ENCODE peak calls at places on chromosomes 16 and 17, in six cellular contexts. X is mesendoderm, F is IMR-90, R is trophoblast cell, Z is neuronal stem cell, V is H1. Q is an unnamed sample.

GRCh38 chr17:45430006-45430737 is 2.5 kb downstream of the ARHGAP27 start:
- DNase-seq in X (no peak), F (no peak), R (no peak), Z (no peak), V (no peak), Q (no peak)

GRCh38 chr16:68298907-68299515 is 11.7 kb downstream of the SLC7A6OS start:
- DNase-seq in X (peak; percentile 37), F (peak; percentile 77), R (no peak), Z (no peak), V (no peak), Q (peak; percentile 73)

GRCh38 chr17:71828182-71828596 is 292.6 kb upstream of the SOX9 start:
- DNase-seq in X (peak; percentile 98), F (peak; percentile 2), R (no peak), Z (peak; percentile 97), V (peak; percentile 83), Q (no peak)

GRCh38 chr16:1407749-1408148 is 6.8 kb downstream of the UNKL start:
- DNase-seq in X (no peak), F (peak; percentile 13), R (no peak), Z (no peak), V (no peak), Q (no peak)

GRCh38 chr17:28071891-28072606 is 29.6 kb downstream of the NLK start:
- DNase-seq in X (no peak), F (no peak), R (no peak), Z (no peak), V (no peak), Q (no peak)

GRCh38 chr16:47142469-47143328 is 1.0 kb downstream of the NETO2 start:
- DNase-seq in X (peak; percentile 68), F (peak; percentile 44), R (peak; percentile 50), Z (peak; percentile 46), V (no peak), Q (peak; percentile 66)

GRCh38 chr16:18834873-18835272 is 33.5 kb upstream of the ARL6IP1 start:
- DNase-seq in X (no peak), F (no peak), R (no peak), Z (no peak), V (no peak), Q (no peak)

GRCh38 chr17:59304811-59305210 is 26.6 kb upstream of the YPEL2 start:
- DNase-seq in X (no peak), F (no peak), R (no peak), Z (no peak), V (no peak), Q (no peak)

GRCh38 chr17:35981908-35982330 is 622 bp upstream of the CCL16 start:
- DNase-seq in X (peak; percentile 8), F (no peak), R (no peak), Z (no peak), V (no peak), Q (no peak)

GRCh38 chr17:74373838-74374606 is 6.7 kb downstream of the GPR142 start:
- DNase-seq in X (no peak), F (no peak), R (no peak), Z (no peak), V (no peak), Q (peak; percentile 2)

GRCh38 chr17:30570191-30570590 is 93.0 kb downstream of the GOSR1 start:
- DNase-seq in X (no peak), F (no peak), R (no peak), Z (no peak), V (no peak), Q (no peak)

GRCh38 chr17:8248751-8249607 is at the start of gene PFAS:
- DNase-seq in X (peak; percentile 96), F (peak; percentile 89), R (peak; percentile 98), Z (peak; percentile 95), V (peak; percentile 99), Q (peak; percentile 94)
- H2BK120ac ChIP-seq in X (no peak within 1 kb of the TSS), F (peak within 1 kb of the TSS; percentile 46), R (peak within 1 kb of the TSS; percentile 8), Z (no peak within 1 kb of the TSS), V (peak within 1 kb of the TSS; percentile 73), Q (no peak within 1 kb of the TSS)

DNA sequence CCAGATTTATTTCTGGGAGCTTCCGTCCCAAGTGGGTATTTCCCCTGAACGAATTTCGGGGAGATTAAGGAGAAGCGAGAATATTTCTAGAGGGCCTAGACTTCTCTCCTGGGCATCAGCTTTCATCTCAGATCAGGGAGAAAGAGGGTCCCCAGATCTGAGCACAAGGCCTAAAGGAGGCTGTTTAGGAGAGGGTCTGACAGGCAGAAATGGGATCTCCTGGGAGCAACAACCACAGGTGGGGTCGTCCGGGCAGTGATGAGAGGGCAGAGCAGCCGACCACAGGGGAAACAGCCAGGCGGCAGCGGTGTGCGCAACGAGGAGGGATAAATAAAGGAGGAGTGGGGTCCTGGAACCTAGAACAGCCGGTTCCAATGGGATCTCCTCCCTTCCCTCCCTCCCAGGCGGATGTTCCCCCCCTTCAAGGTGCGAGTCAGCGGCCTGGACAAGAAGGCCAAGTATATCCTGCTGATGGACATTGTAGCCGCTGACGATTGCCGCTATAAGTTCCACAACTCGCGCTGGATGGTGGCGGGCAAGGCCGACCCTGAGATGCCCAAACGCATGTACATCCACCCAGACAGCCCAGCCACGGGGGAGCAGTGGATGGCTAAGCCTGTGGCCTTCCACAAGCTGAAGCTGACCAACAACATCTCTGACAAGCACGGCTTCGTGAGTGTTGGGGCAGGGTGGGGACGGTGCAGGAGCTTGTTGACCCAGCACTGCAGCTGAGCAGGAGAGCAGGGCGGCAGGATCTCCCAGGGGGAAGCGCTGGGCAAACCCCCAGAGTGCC is 1.8 kb downstream of the TBX2 start:
- DNase-seq in X (no peak), F (peak; percentile 54), R (no peak), Z (no peak), V (peak; percentile 63), Q (peak; percentile 42)
- H3K4me3 ChIP-seq in X (no peak overlapping the region), F (peak overlapping the region; percentile 98), R (peak overlapping the region; percentile 23), Z (no peak overlapping the region), V (no peak overlapping the region), Q (no peak overlapping the region)

DNA sequence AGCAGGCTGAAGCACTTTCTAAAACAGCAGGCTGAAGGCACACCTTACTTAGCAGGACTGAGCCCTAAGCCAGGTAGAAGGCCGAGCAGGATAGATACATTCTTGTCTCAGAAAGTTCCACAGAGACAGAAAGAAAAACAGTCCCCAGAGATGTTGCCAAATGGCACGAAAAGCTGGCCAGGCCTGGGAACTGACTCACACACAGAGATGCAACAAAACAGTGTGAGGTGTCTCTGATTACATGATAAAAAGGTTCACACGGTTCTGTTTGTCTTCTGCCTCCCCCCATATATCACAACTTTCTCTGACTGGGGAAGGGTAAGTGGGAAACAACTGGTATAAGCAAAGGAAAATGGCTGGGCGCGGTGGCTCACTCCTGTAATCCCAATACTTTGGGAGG is 1.7 kb downstream of the WBP2 start:
- DNase-seq in X (peak; percentile 76), F (peak; percentile 60), R (peak; percentile 86), Z (no peak), V (no peak), Q (peak; percentile 88)
- H3K9ac ChIP-seq in X (no peak overlapping the region), F (no peak overlapping the region), R (no peak overlapping the region), Z (no peak overlapping the region), V (no peak overlapping the region), Q (peak overlapping the region; percentile 94)

DNA sequence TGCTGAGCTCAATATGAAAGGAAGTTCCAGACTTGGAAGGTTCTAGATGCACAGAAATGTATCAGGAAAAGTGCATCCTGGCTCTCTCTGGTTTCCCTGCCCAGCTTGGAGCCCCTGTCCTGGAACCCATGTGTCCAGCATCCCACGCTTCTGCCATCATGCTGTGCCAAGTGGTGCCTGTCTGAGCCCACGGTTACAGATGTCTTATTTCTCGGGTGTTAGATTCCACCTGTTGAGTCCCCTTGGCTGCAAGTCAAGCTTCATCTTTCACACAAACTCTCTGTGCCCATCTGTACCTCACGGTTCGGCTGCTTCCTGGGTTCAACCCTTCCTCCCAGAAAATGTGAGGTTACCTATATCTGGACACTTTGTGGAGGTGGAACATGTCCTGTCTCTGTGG is 22.5 kb downstream of the OR1D5 start:
- DNase-seq in X (no peak), F (no peak), R (no peak), Z (no peak), V (no peak), Q (no peak)
- H2BK120ac ChIP-seq in X (no peak overlapping the region), F (no peak overlapping the region), R (no peak overlapping the region), Z (no peak overlapping the region), V (no peak overlapping the region), Q (no peak overlapping the region)

DNA sequence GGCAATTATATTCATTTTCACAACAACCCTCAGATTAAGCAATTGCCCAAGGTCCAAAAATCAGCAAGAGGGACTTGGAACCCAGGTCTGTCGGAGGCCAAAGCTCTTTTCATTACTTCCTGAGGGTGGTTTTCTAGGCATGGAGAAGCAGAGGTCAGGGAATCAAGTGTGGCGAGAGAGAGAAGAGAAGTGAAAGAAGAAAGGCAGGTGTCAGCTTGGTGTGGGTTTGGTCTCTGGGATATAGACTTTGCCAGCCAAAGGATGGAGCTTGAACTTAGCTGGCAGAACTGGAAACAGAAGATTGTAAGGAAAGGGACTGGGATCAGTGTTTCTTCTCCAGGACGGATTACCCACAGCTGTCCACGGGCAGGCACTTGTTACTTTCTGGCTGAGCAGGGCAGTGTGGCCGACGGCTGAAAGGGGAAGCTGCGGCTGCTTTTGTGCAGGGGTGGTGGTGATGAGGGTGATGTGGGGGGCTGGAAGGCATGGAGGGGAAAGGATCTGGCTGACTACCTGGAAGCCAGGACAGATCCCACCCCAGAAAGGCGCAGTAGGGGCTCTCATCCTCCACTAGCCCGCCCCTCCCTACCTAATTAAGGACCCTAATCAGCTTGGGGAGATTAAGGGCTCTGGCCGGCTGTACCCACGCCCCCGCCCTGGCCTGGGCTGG is at the start of gene GUCY2D:
- DNase-seq in X (no peak), F (no peak), R (no peak), Z (no peak), V (no peak), Q (no peak)
- H3K4me3 ChIP-seq in X (no peak within 1 kb of the TSS), F (no peak within 1 kb of the TSS), R (no peak within 1 kb of the TSS), Z (no peak within 1 kb of the TSS), V (peak within 1 kb of the TSS; percentile 8), Q (no peak within 1 kb of the TSS)

DNA sequence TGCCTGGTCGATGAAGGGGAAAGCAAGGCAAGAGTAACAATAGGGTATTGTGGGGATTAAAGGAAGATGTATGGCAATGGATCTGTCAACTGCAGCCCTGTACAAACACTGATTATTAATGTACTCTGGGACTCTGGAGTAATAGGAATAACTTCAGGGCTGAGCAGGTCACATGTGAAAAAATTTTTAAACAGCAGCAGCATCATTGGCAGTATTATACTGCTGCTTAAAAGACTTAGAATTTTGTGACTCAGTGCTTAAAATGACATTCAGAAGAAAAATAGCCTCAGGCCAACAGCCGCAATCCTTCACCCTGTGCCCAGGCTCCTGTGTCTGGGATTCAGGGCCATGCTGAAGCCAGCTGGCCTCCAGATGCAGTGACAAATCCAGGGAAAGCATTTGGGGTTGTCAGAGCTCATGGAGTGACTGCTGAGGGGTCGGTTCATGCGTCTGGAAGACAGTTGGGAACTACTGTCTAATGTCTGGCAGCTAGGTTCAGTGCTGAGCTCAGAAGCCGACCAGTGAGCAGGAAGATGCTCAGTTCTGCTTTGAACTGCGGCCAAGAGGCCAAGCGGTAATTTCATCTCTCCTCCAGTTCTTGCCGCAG is 22.2 kb downstream of the TEX2 start:
- DNase-seq in X (peak; percentile 48), F (peak; percentile 93), R (peak; percentile 96), Z (no peak), V (no peak), Q (peak; percentile 87)
- H3K9ac ChIP-seq in X (no peak overlapping the region), F (no peak overlapping the region), R (no peak overlapping the region), Z (no peak overlapping the region), V (no peak overlapping the region), Q (peak overlapping the region; percentile 70)

Q was measured in mesenchymal stem cell.